ENCODE peak calls at places on chromosome 4, in ten cellular contexts. F is RWPE2; D is iris pigment epithelial cell; K is AG09319; H is sigmoid colon; C is stimulated activated CD4-positive, alpha-beta T cell treated with anti-CD3 and anti-CD28 coated beads, Interleukin-12 subunit alpha, Interleukin-12 subunit beta, amount 100 ng/mL, for 24 hours; Z is HS-5; R is thyroid gland; M is endothelial cell; A is effector memory CD4-positive, alpha-beta T cell. V is an unnamed sample.

GRCh38 chr4:185912779-185913178 is 100.8 kb upstream of the SORBS2 start:
- DNase-seq in F (no peak), D (peak; percentile 49), K (no peak), H (no peak), C (no peak), Z (peak; percentile 11), R (no peak), M (no peak), A (no peak), V (no peak)

GRCh38 chr4:30208731-30209435 is 511.3 kb upstream of the PCDH7 start:
- DNase-seq in F (peak; percentile 46), D (peak; percentile 47), K (no peak), H (no peak), C (no peak), Z (peak; percentile 25), R (no peak), M (no peak), A (no peak), V (no peak)

GRCh38 chr4:140450352-140450751 is 22.9 kb upstream of the CLGN start:
- DNase-seq in F (no peak), D (no peak), K (no peak), H (no peak), C (no peak), Z (no peak), R (no peak), M (no peak), A (no peak), V (no peak)

GRCh38 chr4:8433181-8433580 is 7.3 kb downstream of the ACOX3 start:
- DNase-seq in F (no peak), D (peak; percentile 35), K (no peak), H (no peak), C (no peak), Z (no peak), R (peak; percentile 65), M (no peak), A (no peak), V (no peak)

GRCh38 chr4:99341426-99341825 is 11.1 kb downstream of the ADH1C start:
- DNase-seq in F (no peak), D (no peak), K (no peak), H (no peak), C (no peak), Z (no peak), R (no peak), M (no peak), A (no peak), V (no peak)

GRCh38 chr4:110840221-110840654 is 217.4 kb upstream of the PITX2 start:
- DNase-seq in F (no peak), D (peak; percentile 75), K (no peak), H (no peak), C (no peak), Z (peak; percentile 49), R (no peak), M (no peak), A (no peak), V (no peak)

GRCh38 chr4:23822181-23822580 is 67.7 kb downstream of the PPARGC1A start:
- DNase-seq in F (no peak), D (no peak), K (no peak), H (no peak), C (no peak), Z (peak; percentile 35), R (no peak), M (no peak), A (no peak), V (no peak)

GRCh38 chr4:54187148-54187547 is 41.9 kb upstream of the PDGFRA start:
- DNase-seq in F (no peak), D (no peak), K (no peak), H (no peak), C (no peak), Z (no peak), R (no peak), M (no peak), A (no peak), V (no peak)

GRCh38 chr4:37604464-37604863 is 81.7 kb downstream of the RELL1 start:
- DNase-seq in F (no peak), D (peak; percentile 15), K (no peak), H (no peak), C (no peak), Z (no peak), R (no peak), M (no peak), A (no peak), V (no peak)

GRCh38 chr4:120025516-120025915 is 41.1 kb downstream of the MAD2L1 start:
- DNase-seq in F (no peak), D (peak; percentile 24), K (no peak), H (no peak), C (no peak), Z (no peak), R (no peak), M (no peak), A (no peak), V (no peak)

GRCh38 chr4:146132445-146132844 is 43.1 kb upstream of the LSM6 start:
- DNase-seq in F (no peak), D (peak; percentile 5), K (no peak), H (no peak), C (peak; percentile 41), Z (no peak), R (no peak), M (no peak), A (no peak), V (peak; percentile 79)

GRCh38 chr4:38803833-38804653 is 548 bp downstream of the TLR1 start:
- DNase-seq in F (no peak), D (no peak), K (no peak), H (no peak), C (peak; percentile 14), Z (no peak), R (no peak), M (no peak), A (no peak), V (no peak)

GRCh38 chr4:185755451-185755850 is 56.5 kb downstream of the SORBS2 start:
- DNase-seq in F (no peak), D (no peak), K (no peak), H (no peak), C (no peak), Z (no peak), R (no peak), M (no peak), A (no peak), V (no peak)

GRCh38 chr4:108010167-108010566 is 20.5 kb downstream of the HADH start:
- DNase-seq in F (no peak), D (peak; percentile 73), K (no peak), H (no peak), C (no peak), Z (peak; percentile 59), R (no peak), M (no peak), A (no peak), V (no peak)

GRCh38 chr4:53481586-53481985 is 104.1 kb downstream of the FIP1L1 start:
- DNase-seq in F (no peak), D (no peak), K (no peak), H (no peak), C (no peak), Z (no peak), R (no peak), M (no peak), A (no peak), V (no peak)

V was measured in stimulated activated CD8-positive, alpha-beta memory T cell treated with anti-CD3 and anti-CD28 coated beads, Interleukin-7, amount 100 ng/mL, for 48 hours.